ENCODE peak calls at places on chromosomes 3 and 15, in six cellular contexts. H, Y, G, O, X and N are unnamed samples.

GRCh38 chr15:66145242-66146182 is 108.0 kb downstream of the MEGF11 start:
- DNase-seq in G (peak), X (no peak), O (no peak), Y (no peak), H (no peak), N (no peak)

GRCh38 chr15:31091531-31091930 is 10.0 kb downstream of the TRPM1 start:
- DNase-seq in G (no peak), O (no peak), Y (no peak), H (no peak), X (no peak), N (no peak)

GRCh38 chr3:70526966-70527515 is 214.6 kb upstream of the MDFIC2 start:
- DNase-seq in H (no peak), G (no peak), Y (no peak), X (no peak), O (no peak), N (no peak)

GRCh38 chr3:61562042-61562809 is 855 bp downstream of the PTPRG start:
- DNase-seq in O (no peak), X (no peak), G (peak), H (peak), Y (no peak), N (peak)

GRCh38 chr3:127408684-127409420 is 121.0 kb upstream of the PRR20G start:
- DNase-seq in Y (no peak), X (no peak), G (peak), O (peak), H (no peak), N (peak)

GRCh38 chr15:64856429-64857145 is 14.9 kb downstream of the PLEKHO2 start:
- DNase-seq in X (no peak), Y (no peak), O (no peak), H (no peak), G (peak), N (no peak)

GRCh38 chr3:156723182-156723619 is 48.8 kb downstream of the TIPARP start:
- DNase-seq in X (no peak), Y (no peak), G (no peak), O (no peak), H (no peak), N (no peak)

GRCh38 chr3:123623346-123623880 is 38.6 kb upstream of the HACD2 start:
- DNase-seq in Y (no peak), X (no peak), O (no peak), H (no peak), G (no peak), N (no peak)

GRCh38 chr15:48868549-48868948 is 9.4 kb upstream of the EID1 start:
- DNase-seq in H (no peak), Y (no peak), G (no peak), O (no peak), X (no peak), N (no peak)

GRCh38 chr3:179056326-179056725 is 15.3 kb downstream of the ZMAT3 start:
- DNase-seq in O (no peak), X (no peak), Y (no peak), H (no peak), G (no peak), N (no peak)

GRCh38 chr3:129352650-129353588 is 74.2 kb downstream of the HMCES start:
- DNase-seq in X (no peak), H (no peak), Y (no peak), G (no peak), O (no peak), N (no peak)

GRCh38 chr15:72338617-72339321 is 18.8 kb upstream of the CELF6 start:
- DNase-seq in G (no peak), O (no peak), X (no peak), H (no peak), Y (no peak), N (no peak)

GRCh38 chr15:43285609-43286037 is 18.9 kb upstream of the TGM5 start:
- DNase-seq in X (no peak), O (peak), G (peak), Y (peak), H (peak), N (no peak)

GRCh38 chr15:40097968-40098476 is 10.7 kb downstream of the BMF start:
- DNase-seq in H (peak), G (no peak), Y (no peak), O (peak), X (no peak), N (no peak)

GRCh38 chr15:70079831-70080230 is 17.9 kb downstream of the TLE3 start:
- DNase-seq in G (no peak), O (no peak), H (no peak), Y (no peak), X (no peak), N (no peak)

GRCh38 chr15:36653851-36654250 is 74.4 kb downstream of the CDIN1 start:
- DNase-seq in X (no peak), Y (no peak), H (no peak), O (no peak), G (no peak), N (no peak)

GRCh38 chr3:100743535-100743934 is 34.2 kb downstream of the TFG start:
- DNase-seq in G (no peak), Y (no peak), X (no peak), O (no peak), H (no peak), N (no peak)

GRCh38 chr3:100891033-100891432 is 102.2 kb downstream of the ABI3BP start:
- DNase-seq in H (no peak), Y (no peak), X (no peak), G (no peak), O (peak), N (no peak)

GRCh38 chr3:17411157-17411877 is 331.1 kb downstream of the TBC1D5 start:
- DNase-seq in G (no peak), H (no peak), Y (no peak), X (no peak), O (no peak), N (no peak)

GRCh38 chr3:169344465-169344864 is 319.0 kb downstream of the MECOM start:
- DNase-seq in G (no peak), Y (no peak), H (no peak), O (no peak), X (no peak), N (no peak)

GRCh38 chr15:78225783-78226541 is 8.4 kb downstream of the ACSBG1 start:
- DNase-seq in G (no peak), Y (no peak), H (no peak), X (no peak), O (no peak), N (no peak)

GRCh38 chr15:59413577-59413976 is 24.4 kb upstream of the FAM81A start:
- DNase-seq in X (no peak), H (no peak), Y (no peak), O (no peak), G (no peak), N (no peak)

GRCh38 chr3:14175383-14176037 is 2.9 kb downstream of the XPC start:
- DNase-seq in G (no peak), Y (no peak), H (no peak), O (no peak), X (no peak), N (no peak)

GRCh38 chr15:47756872-47757271 is 39.6 kb downstream of the SEMA6D start:
- DNase-seq in H (peak), O (no peak), G (no peak), Y (no peak), X (no peak), N (no peak)

GRCh38 chr3:53100818-53101466 is 29.3 kb downstream of the RFT1 start:
- DNase-seq in O (no peak), G (no peak), Y (no peak), X (no peak), H (no peak), N (no peak)

GRCh38 chr15:36883705-36884355 is 216.5 kb downstream of the MEIS2 start:
- DNase-seq in O (peak), G (peak), X (peak), H (peak), Y (peak), N (no peak)

GRCh38 chr3:197352382-197352781 is 54.0 kb upstream of the DLG1 start:
- DNase-seq in O (no peak), Y (no peak), X (no peak), H (peak), G (peak), N (no peak)

GRCh38 chr3:46987485-46988401 is 8.3 kb downstream of the NBEAL2 start:
- DNase-seq in H (peak), O (peak), Y (no peak), X (no peak), G (no peak), N (no peak)

GRCh38 chr3:42980209-42980608 is 1.1 kb downstream of the GASK1A start:
- DNase-seq in H (no peak), Y (no peak), X (no peak), G (no peak), O (peak), N (no peak)
- H3K4me3 ChIP-seq in H (no peak), Y (no peak), X (peak), G (no peak), O (peak), N (peak)

DNA sequence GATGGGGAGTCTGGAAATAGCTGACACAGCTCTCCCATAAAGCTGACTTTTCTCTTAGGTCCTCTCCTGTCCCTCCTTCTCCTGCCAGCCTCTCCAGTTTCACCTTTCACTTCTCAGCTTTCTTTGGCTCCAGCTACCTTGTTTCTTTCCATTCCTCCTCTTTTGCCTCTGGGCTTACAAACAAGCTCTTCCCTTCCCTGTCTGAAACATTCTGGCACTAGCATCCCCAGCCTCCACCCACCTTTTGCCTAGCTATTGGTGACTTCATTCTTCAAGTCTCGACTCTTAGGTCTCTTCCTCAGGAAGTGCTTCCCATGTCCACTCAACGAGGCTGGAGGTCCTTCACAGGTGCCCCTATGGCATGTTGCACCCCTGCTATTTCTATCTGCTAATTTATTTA is 20.5 kb upstream of the AVEN start:
- DNase-seq in O (no peak), Y (no peak), G (no peak), X (no peak), H (no peak), N (no peak)
- TF ChIP-seq CTCF in O (no peak), Y (no peak), G (no peak), X (no peak), H (no peak), N (no peak)

GRCh38 chr15:100560323-100560722 is 31.6 kb upstream of the CERS3 start:
- DNase-seq in O (no peak), Y (no peak), X (no peak), H (no peak), G (no peak), N (no peak)

GRCh38 chr15:100553468-100553867 is 24.7 kb upstream of the CERS3 start:
- DNase-seq in Y (no peak), G (no peak), H (no peak), O (no peak), X (no peak), N (no peak)

GRCh38 chr15:100558771-100559254 is 30.1 kb upstream of the CERS3 start:
- DNase-seq in Y (no peak), X (no peak), O (no peak), G (no peak), H (no peak), N (no peak)

GRCh38 chr15:100559330-100559729 is 30.6 kb upstream of the CERS3 start:
- DNase-seq in G (no peak), Y (no peak), X (no peak), O (no peak), H (peak), N (peak)
- TF ChIP-seq POLR2AphosphoS5 in G (no peak), Y (no peak), X (no peak), O (no peak), H (no peak), N (peak)

DNA sequence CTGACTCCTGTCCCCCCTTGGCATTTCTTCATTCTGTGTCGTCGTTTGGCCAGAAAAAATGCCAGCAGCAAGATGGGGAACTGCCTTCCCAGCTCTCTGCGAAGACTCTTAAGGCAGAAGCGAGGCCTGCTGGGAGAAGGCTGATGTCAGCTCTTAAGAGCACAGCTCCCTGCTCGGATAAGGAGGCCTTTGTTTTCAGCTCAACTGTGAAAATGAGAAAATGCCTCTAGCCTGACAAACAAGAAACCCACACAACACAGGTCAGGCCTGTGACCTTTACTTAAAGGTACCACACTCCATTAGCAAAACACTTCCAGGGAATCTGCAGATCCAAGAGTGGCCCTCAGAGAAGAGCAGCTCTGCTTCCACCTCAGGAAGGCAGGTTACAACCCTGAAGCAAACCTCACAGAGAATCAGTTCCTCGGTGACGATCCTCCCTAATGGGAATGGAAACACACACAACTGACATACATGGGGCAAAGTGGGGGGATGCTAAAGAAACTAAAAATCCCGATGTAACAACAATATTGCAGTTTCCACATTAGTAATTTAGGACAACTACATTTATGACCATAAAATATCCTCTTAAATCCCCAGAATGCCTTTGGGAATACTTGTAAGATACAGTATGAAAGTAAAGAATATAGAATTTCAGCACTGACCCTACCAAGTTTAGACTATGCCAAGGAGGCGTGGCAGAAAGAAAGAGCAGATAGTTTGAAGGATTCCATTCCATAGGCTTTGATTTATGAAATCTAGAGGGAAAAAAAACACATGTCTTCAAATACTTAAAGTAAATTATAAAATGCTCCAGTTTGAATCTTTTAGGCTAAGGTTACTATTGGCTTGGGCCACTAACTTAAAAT is 52.1 kb downstream of the VGLL4 start:
- DNase-seq in Y (peak), H (no peak), X (peak), O (peak), G (no peak), N (no peak)
- H3K4me3 ChIP-seq in Y (no peak), H (no peak), X (peak), O (peak), G (no peak), N (no peak)

GRCh38 chr15:55518641-55519040 is 10.6 kb upstream of the DNAAF4 start:
- DNase-seq in Y (no peak), O (no peak), H (no peak), G (no peak), X (no peak), N (no peak)
- TF ChIP-seq CTCF in Y (peak), O (peak), H (peak), G (peak), X (no peak), N (no peak)

GRCh38 chr3:194133661-194134230 is 2.2 kb upstream of the HES1 start:
- DNase-seq in G (no peak), H (peak), Y (no peak), O (peak), X (no peak), N (no peak)

GRCh38 chr3:194134757-194135515 is 1.0 kb upstream of the HES1 start:
- DNase-seq in G (peak), X (peak), H (peak), O (peak), Y (peak), N (peak)

GRCh38 chr3:194135516-194135805 is 487 bp upstream of the HES1 start:
- DNase-seq in G (no peak), H (no peak), O (no peak), Y (no peak), X (no peak), N (no peak)

GRCh38 chr3:194132465-194133358 is 3.2 kb upstream of the HES1 start:
- DNase-seq in H (no peak), Y (no peak), O (peak), X (peak), G (no peak), N (no peak)

GRCh38 chr3:194134231-194134756 is 1.7 kb upstream of the HES1 start:
- DNase-seq in Y (no peak), X (no peak), G (peak), O (no peak), H (peak), N (no peak)
- TF ChIP-seq POLR2AphosphoS5 in Y (no peak), X (peak), G (no peak), O (no peak), H (no peak), N (no peak)